ENCODE peak calls at places on chromosomes 11 and 22, in six cellular contexts. P, T, F, D, S and Q are unnamed samples.

GRCh38 chr11:122900803-122901202 is 18.2 kb downstream of the JHY start:
- DNase-seq in S (no peak), F (no peak), P (no peak), T (no peak), D (no peak), Q (no peak)

GRCh38 chr11:67118801-67119576 is at the start of gene KDM2A:
- DNase-seq in P (peak), S (peak), T (peak), F (peak), D (peak), Q (peak)

GRCh38 chr22:45911601-45912271 is 65.2 kb downstream of the WNT7B start:
- DNase-seq in S (no peak), T (peak), P (no peak), F (no peak), D (no peak), Q (no peak)

GRCh38 chr22:36249160-36249559 is 3.8 kb upstream of the APOL1 start:
- DNase-seq in S (no peak), P (no peak), T (no peak), F (no peak), D (no peak), Q (no peak)

GRCh38 chr11:103863497-103863896 is 172.9 kb upstream of the DDI1 start:
- DNase-seq in S (no peak), F (no peak), T (peak), P (peak), D (no peak), Q (no peak)

GRCh38 chr22:36510966-36511881 is 4.4 kb upstream of the FOXRED2 start:
- DNase-seq in D (no peak), F (no peak), T (peak), P (peak), S (peak), Q (no peak)

GRCh38 chr11:70131606-70132190 is 53.6 kb downstream of the ANO1 start:
- DNase-seq in S (no peak), F (no peak), P (no peak), D (no peak), T (no peak), Q (no peak)

GRCh38 chr22:45302751-45303150 is 7.0 kb upstream of the FAM118A start:
- DNase-seq in P (no peak), D (no peak), S (no peak), T (no peak), F (no peak), Q (no peak)

GRCh38 chr11:62953811-62954210 is 31.0 kb downstream of the SLC22A6 start:
- DNase-seq in F (no peak), S (no peak), P (peak), T (no peak), D (no peak), Q (no peak)